ENCODE peak calls at places on chromosomes 4 and X, in six cellular contexts. D is left lung, B is PC-3, Z is IMR-90, A is RWPE2, P is colonic mucosa. H is an unnamed sample.

GRCh38 chr4:30844861-30845582 is 124.9 kb downstream of the PCDH7 start:
- DNase-seq in D (no peak), B (no peak), Z (no peak), A (no peak), P (no peak), H (no peak)

GRCh38 chr4:112213091-112213490 is 18.5 kb upstream of the AP1AR start:
- DNase-seq in D (no peak), B (no peak), Z (no peak), A (no peak), P (peak; percentile 47), H (peak; percentile 63)

GRCh38 chrX:15299945-15300851 is 15.2 kb downstream of the ASB11 start:
- DNase-seq in D (no peak), B (peak; percentile 58), Z (peak; percentile 30), A (no peak), P (no peak), H (peak; percentile 8)

GRCh38 chr4:154076921-154077320 is 288.0 kb upstream of the SFRP2 start:
- DNase-seq in D (no peak), B (peak; percentile 3), Z (no peak), A (no peak), P (no peak), H (no peak)

GRCh38 chr4:27836505-27836904 is 975.9 kb downstream of the STIM2 start:
- DNase-seq in D (no peak), B (no peak), Z (peak; percentile 27), A (no peak), P (no peak), H (peak; percentile 18)

GRCh38 chr4:106303548-106303947 is 12.5 kb downstream of the TBCK start:
- DNase-seq in D (no peak), B (no peak), Z (no peak), A (no peak), P (no peak), H (no peak)

GRCh38 chr4:1711906-1712215 is 258 bp downstream of the SLBP start:
- DNase-seq in D (no peak), B (peak; percentile 4), Z (peak; percentile 18), A (no peak), P (no peak), H (no peak)

GRCh38 chr4:1521821-1522361 is 115.6 kb upstream of the NKX1-1 start:
- DNase-seq in D (peak; percentile 57), B (no peak), Z (no peak), A (peak; percentile 52), P (no peak), H (no peak)

GRCh38 chr4:26896636-26897035 is 36.0 kb downstream of the STIM2 start:
- DNase-seq in D (no peak), B (no peak), Z (peak; percentile 71), A (no peak), P (no peak), H (peak; percentile 29)

DNA sequence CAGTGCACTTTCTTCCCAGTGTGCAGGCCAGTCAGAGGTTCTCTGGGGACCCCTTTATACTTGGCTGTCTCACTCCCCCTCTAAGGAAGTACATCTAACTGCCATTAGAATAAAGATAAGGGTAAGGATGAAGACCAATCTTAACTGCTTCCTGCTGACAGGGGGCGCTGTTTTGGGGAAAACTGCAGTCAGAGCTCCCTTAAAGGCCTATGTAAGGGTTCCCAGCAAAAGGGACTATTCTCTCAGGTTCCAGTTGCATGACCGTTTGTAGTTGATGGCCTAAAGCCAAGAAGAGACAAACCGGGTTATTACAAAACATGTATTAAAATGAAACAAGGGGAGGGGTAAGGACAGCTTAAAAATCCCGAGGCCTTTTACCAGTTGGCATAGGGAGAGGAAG is 115.6 kb upstream of the SPIN4 start:
- DNase-seq in D (no peak), B (no peak), Z (no peak), A (no peak), P (no peak), H (no peak)
- TF ChIP-seq CTCF in D (no peak), B (no peak), Z (no peak), A (no peak), P (no peak), H (no peak)

GRCh38 chr4:119026662-119027444 is 108.8 kb upstream of the MYOZ2 start:
- DNase-seq in D (no peak), B (no peak), Z (no peak), A (no peak), P (no peak), H (no peak)
- H3K4me3 ChIP-seq in D (no peak overlapping the region), B (no peak overlapping the region), Z (peak overlapping the region; percentile 3), A (no peak overlapping the region), P (no peak overlapping the region), H (no peak overlapping the region)

GRCh38 chr4:76748649-76749048 is 149.3 kb downstream of the SOWAHB start:
- DNase-seq in D (no peak), B (peak; percentile 49), Z (peak; percentile 41), A (no peak), P (peak; percentile 76), H (peak; percentile 67)
- TF ChIP-seq CTCF in D (no peak), B (peak; percentile 58), Z (peak; percentile 41), A (peak; percentile 68), P (no peak), H (peak; percentile 55)

DNA sequence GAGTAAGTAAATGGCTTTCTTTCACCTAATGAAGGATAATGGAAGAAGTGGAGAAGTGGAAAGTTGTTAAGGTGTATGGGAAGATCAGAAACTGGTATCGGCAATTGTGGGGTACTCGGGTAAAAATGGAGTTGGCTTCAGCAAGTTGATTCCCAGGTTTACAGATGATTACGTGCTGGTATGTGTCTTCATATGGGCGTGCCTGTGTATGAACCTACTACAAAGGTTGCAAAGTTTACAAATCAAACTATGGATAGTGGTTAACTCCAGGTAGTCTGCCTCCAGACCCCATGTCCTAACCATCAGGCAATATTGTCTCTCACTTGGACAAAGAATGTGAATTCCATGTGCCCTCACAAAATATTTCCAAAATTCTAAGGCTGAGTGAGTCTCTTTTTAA is 778 bp downstream of the TLR3 start:
- DNase-seq in D (no peak), B (no peak), Z (no peak), A (no peak), P (peak; percentile 26), H (no peak)
- H3K4me3 ChIP-seq in D (peak overlapping the region; percentile 34), B (peak overlapping the region; percentile 68), Z (no peak overlapping the region), A (peak overlapping the region; percentile 32), P (peak overlapping the region; percentile 36), H (peak overlapping the region; percentile 50)

GRCh38 chrX:85089321-85089840 is 85.7 kb downstream of the APOOL start:
- DNase-seq in D (no peak), B (no peak), Z (no peak), A (no peak), P (no peak), H (no peak)

GRCh38 chrX:85084770-85085393 is 81.2 kb downstream of the APOOL start:
- DNase-seq in D (no peak), B (peak; percentile 55), Z (peak; percentile 49), A (no peak), P (peak; percentile 23), H (peak; percentile 41)
- TF ChIP-seq CTCF in D (peak; percentile 73), B (peak; percentile 73), Z (peak; percentile 66), A (peak; percentile 67), P (peak; percentile 84), H (peak; percentile 79)

GRCh38 chr4:169660929-169661328 is 40.6 kb downstream of the CLCN3 start:
- DNase-seq in D (no peak), B (no peak), Z (no peak), A (no peak), P (no peak), H (no peak)
- H3K4me3 ChIP-seq in D (no peak overlapping the region), B (peak overlapping the region; percentile 74), Z (no peak overlapping the region), A (peak overlapping the region; percentile 35), P (peak overlapping the region; percentile 37), H (peak overlapping the region; percentile 52)

GRCh38 chrX:104310084-104310483 is 55.4 kb upstream of the ESX1 start:
- DNase-seq in D (no peak), B (peak; percentile 73), Z (peak; percentile 47), A (no peak), P (no peak), H (peak; percentile 37)
- TF ChIP-seq CTCF in D (no peak), B (peak; percentile 72), Z (peak; percentile 61), A (peak; percentile 66), P (no peak), H (peak; percentile 40)

GRCh38 chrX:130173190-130173895 is 1.6 kb downstream of the RAB33A start:
- DNase-seq in D (no peak), B (peak; percentile 63), Z (peak; percentile 91), A (no peak), P (peak; percentile 41), H (peak; percentile 4)
- H3K4me3 ChIP-seq in D (no peak overlapping the region), B (no peak overlapping the region), Z (no peak overlapping the region), A (no peak overlapping the region), P (no peak overlapping the region), H (no peak overlapping the region)

DNA sequence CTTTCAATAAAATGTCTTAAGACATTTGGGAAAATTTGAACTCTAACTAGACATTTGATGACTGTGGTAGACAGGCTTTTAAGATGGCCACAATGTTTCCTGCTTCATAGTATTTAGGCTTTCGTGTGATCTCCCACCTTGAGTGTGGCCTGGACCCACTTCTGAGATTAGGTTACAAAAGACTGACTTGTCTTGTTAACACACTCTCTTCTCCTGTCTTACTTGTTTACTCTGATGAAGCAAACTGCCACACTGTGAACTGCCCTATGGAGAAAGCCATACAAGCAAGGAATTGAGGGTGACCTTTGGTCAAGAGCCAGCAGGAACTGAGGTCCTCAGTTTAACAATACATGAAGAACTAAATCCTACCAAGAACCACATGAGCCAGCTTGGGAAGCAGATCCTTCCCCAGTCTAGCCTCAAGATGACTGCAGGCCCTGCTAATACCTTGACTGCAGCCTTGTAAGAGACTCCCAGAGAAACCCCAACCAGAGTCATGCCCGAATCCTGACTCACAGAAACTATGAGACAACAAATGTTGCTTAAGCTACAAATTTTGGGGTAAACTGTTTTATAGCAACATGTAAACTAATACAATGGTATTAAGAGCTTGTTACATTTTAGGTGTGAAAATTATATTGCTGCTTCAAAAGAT is 20.3 kb downstream of the UBA6 start:
- DNase-seq in D (no peak), B (peak; percentile 25), Z (peak; percentile 31), A (no peak), P (no peak), H (peak; percentile 87)
- TF ChIP-seq CTCF in D (no peak), B (no peak), Z (no peak), A (no peak), P (no peak), H (no peak)

DNA sequence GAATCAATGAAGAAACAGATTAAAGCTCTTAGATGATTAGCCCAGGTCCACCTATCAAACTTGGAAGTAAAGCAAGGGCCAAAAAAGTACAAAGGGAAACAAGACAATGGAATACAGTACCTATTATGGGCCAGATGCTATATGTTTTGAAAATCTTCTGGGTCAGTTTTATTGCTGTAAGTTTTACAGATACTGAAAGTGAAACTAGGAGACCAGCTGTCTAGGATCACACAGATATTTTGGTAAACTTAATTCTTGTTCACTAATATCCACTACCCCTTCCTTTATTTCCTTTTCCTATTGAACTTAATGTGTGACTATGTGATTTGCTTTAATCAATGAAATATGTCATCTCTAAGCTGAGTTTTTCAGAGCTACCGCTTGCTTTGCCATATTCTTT is 505.4 kb upstream of the PITX2 start:
- DNase-seq in D (no peak), B (no peak), Z (peak; percentile 5), A (no peak), P (no peak), H (no peak)
- H3K4me3 ChIP-seq in D (no peak overlapping the region), B (no peak overlapping the region), Z (no peak overlapping the region), A (no peak overlapping the region), P (no peak overlapping the region), H (no peak overlapping the region)